ENCODE peak calls at places on chromosomes 1 and 21, in five cellular contexts. D is A673, W is sigmoid colon, A is psoas muscle, F is ovary. X is an unnamed sample. For H3K36me3 and H3K4me1, the result is how much of the 10 kb centered on the place peaks cover.

GRCh38 chr21:33266784-33267135 is 593 bp downstream of the IL10RB start:
- DNase-seq in W (no peak), D (no peak), F (no peak), A (no peak), X (peak)

GRCh38 chr1:85911742-85912141 is 203.5 kb upstream of the ZNHIT6 start:
- DNase-seq in F (no peak), D (peak), W (no peak), A (no peak), X (no peak)

GRCh38 chr1:243898278-243898677 is 48.2 kb upstream of the AKT3 start:
- DNase-seq in F (no peak), D (no peak), A (no peak), W (no peak), X (no peak)

GRCh38 chr1:212062832-212063438 is 27.4 kb downstream of the DTL start:
- DNase-seq in F (no peak), A (no peak), W (no peak), D (peak), X (peak)

GRCh38 chr1:182595641-182596240 is 6.7 kb upstream of the RNASEL start:
- DNase-seq in A (peak), W (peak), F (peak), D (peak), X (peak)

GRCh38 chr1:165717918-165718515 is 19.7 kb upstream of the ALDH9A1 start:
- DNase-seq in W (no peak), A (no peak), D (peak), F (no peak), X (peak)

GRCh38 chr1:74341702-74342339 is 106.6 kb downstream of the TNNI3K start:
- DNase-seq in F (no peak), W (no peak), D (no peak), A (no peak), X (no peak)

GRCh38 chr1:78165816-78166215 is 120.0 kb downstream of the GIPC2 start:
- DNase-seq in W (no peak), A (no peak), D (no peak), F (no peak), X (no peak)

GRCh38 chr1:226061793-226062557 is 541 bp upstream of the H3-3A start:
- DNase-seq in A (peak), W (peak), F (peak), D (peak), X (peak)

GRCh38 chr1:116835161-116835560 is 74.6 kb upstream of the PTGFRN start:
- DNase-seq in A (no peak), W (no peak), F (no peak), D (no peak), X (no peak)

GRCh38 chr1:20551945-20552727 is at the start of gene FAM43B:
- DNase-seq in D (peak), A (peak), F (no peak), W (peak), X (peak)

GRCh38 chr1:17289756-17290155 is 18.2 kb upstream of the PADI4 start:
- DNase-seq in A (no peak), W (no peak), D (peak), F (no peak), X (peak)

GRCh38 chr1:1124786-1125642 is 9.1 kb upstream of the C1orf159 start:
- DNase-seq in W (no peak), F (no peak), A (peak), D (no peak), X (no peak)

GRCh38 chr1:28313710-28314510 is 14.9 kb upstream of the MED18 start:
- DNase-seq in W (no peak), F (no peak), D (no peak), A (peak), X (peak)

GRCh38 chr1:90176530-90176929 is 181.6 kb downstream of the ZNF326 start:
- DNase-seq in A (no peak), F (no peak), W (no peak), D (no peak), X (no peak)

GRCh38 chr1:205484985-205485967 is 19.2 kb upstream of the CDK18 start:
- DNase-seq in D (peak), F (peak), W (peak), A (peak), X (peak)

GRCh38 chr1:226894826-226895225 is 24.4 kb downstream of the PSEN2 start:
- DNase-seq in F (no peak), W (no peak), D (no peak), A (no peak), X (no peak)

GRCh38 chr1:3679098-3679555 is 26.8 kb downstream of the TP73 start:
- DNase-seq in D (no peak), A (peak), F (no peak), W (no peak), X (no peak)

GRCh38 chr1:43349594-43350306 is 9.0 kb upstream of the CDC20 start:
- DNase-seq in A (no peak), W (peak), F (no peak), D (no peak), X (no peak)

GRCh38 chr1:98854137-98854536 is 150.5 kb downstream of the PLPPR5 start:
- DNase-seq in A (no peak), W (no peak), D (no peak), F (no peak), X (no peak)

GRCh38 chr1:182707116-182707515 is 22.7 kb upstream of the RGS8 start:
- DNase-seq in F (peak), A (no peak), W (no peak), D (no peak), X (peak)

GRCh38 chr1:210123924-210124589 is 108.5 kb upstream of the SERTAD4 start:
- DNase-seq in F (no peak), D (peak), A (no peak), W (no peak), X (peak)

GRCh38 chr1:68811806-68812205 is 314.9 kb upstream of the DEPDC1 start:
- DNase-seq in F (no peak), W (no peak), D (no peak), A (no peak), X (no peak)

GRCh38 chr1:24914226-24915069 is 15.6 kb downstream of the RUNX3 start:
- DNase-seq in A (no peak), W (no peak), F (no peak), D (no peak), X (no peak)

GRCh38 chr1:2606004-2606805 is 19.6 kb downstream of the PRXL2B start:
- DNase-seq in F (no peak), A (no peak), W (no peak), D (no peak), X (no peak)

GRCh38 chr1:65255088-65256050 is 54.0 kb upstream of the DNAJC6 start:
- DNase-seq in D (no peak), A (no peak), W (no peak), F (peak), X (peak)

GRCh38 chr1:200891774-200892157 is 2.9 kb upstream of the INAVA start:
- DNase-seq in A (no peak), F (no peak), D (no peak), W (peak), X (no peak)

GRCh38 chr1:92953491-92953890 is 7.8 kb downstream of the DIPK1A start:
- DNase-seq in A (no peak), F (no peak), D (no peak), W (no peak), X (no peak)

GRCh38 chr1:119799599-119800177 is 11.6 kb downstream of the REG4 start:
- DNase-seq in W (no peak), F (no peak), D (no peak), A (no peak), X (no peak)

GRCh38 chr1:173360478-173361063 is 116.6 kb upstream of the PRDX6 start:
- DNase-seq in F (no peak), D (no peak), A (no peak), W (no peak), X (no peak)

GRCh38 chr1:28437260-28437923 is 67.9 kb downstream of the PHACTR4 start:
- DNase-seq in A (peak), F (peak), D (peak), W (no peak), X (peak)

GRCh38 chr1:91891969-91892368 is 6.0 kb upstream of the TGFBR3 start:
- DNase-seq in D (peak), W (no peak), F (no peak), A (no peak), X (no peak)
- H3K4me3 ChIP-seq in D (no peak), W (no peak), F (no peak), A (no peak), X (peak)

GRCh38 chr21:28938726-28939125 is 54.0 kb downstream of the LTN1 start:
- DNase-seq in W (no peak), A (no peak), D (no peak), F (no peak), X (no peak)

GRCh38 chr21:28936036-28936435 is 56.6 kb downstream of the LTN1 start:
- DNase-seq in W (no peak), D (no peak), F (no peak), A (no peak), X (no peak)

GRCh38 chr21:28936721-28937120 is 56.0 kb downstream of the LTN1 start:
- DNase-seq in F (no peak), W (no peak), D (no peak), A (no peak), X (no peak)

GRCh38 chr21:28932717-28933116 is 60.0 kb downstream of the LTN1 start:
- DNase-seq in A (no peak), W (no peak), D (no peak), F (no peak), X (no peak)

DNA sequence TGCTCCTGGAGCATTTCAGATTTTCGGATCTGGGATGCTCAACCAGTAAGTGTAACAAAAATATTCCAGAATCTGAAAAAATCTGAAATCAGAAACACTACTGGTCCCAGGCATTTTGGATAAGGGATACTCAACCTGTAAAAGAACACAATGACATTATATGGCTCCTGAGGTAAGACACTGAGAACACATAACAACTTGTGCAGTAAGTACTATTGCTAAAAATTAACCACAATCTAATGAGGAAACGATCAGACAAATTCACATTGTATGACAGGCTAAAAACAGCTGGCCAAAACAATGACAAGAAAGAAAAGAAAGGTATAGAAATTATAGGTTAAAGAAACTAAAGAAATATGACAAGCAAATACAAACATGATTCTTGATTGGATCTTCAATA is 54.9 kb downstream of the LTN1 start:
- DNase-seq in W (no peak), D (no peak), A (no peak), F (no peak), X (no peak)
- H3K36me3 ChIP-seq in W (under half), D (under half), A (under half), F (under half), X (under half)

DNA sequence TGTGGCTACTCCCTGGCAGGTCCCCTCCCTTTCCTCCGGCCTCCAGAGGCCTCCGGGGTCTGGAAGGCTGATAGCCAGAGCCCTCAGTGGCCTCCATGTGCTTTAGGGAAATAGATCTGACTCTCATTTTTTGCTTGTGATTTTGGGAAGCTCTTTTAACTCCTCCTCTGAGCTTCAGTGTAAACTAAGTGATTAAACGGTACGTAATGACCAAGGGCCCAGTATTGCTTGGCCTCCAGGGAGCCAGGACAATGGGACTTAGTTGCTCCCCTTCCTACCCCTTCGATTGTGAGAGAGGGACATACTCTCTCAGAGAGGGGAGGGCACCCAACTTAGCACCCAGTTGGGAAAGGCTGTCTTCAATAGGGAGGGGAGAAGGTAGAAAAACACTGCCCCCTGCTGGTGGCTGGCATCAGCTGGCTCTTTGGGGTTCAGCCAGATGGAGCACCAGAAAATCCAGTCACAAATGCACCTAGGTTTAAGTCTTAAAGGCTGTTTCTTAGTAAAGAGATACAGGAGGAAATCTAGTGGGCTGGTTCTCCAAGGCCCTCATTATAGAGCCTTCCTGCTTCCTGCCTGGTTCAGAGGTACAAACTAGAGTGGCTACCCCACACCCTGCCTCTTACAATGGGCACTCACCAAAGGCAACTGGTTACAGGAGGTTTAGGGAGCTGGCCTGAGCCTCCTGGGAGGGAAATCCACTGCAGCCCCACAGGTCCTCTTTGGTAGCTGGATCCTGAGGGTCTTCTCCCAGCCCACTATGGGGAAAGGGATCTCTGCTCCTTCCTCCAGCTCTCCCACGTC is 28.6 kb downstream of the EIF2D start:
- DNase-seq in D (peak), A (peak), W (peak), F (peak), X (peak)
- H3K4me1 ChIP-seq in D (under half), A (under half), W (under half), F (under half), X (under half)

DNA sequence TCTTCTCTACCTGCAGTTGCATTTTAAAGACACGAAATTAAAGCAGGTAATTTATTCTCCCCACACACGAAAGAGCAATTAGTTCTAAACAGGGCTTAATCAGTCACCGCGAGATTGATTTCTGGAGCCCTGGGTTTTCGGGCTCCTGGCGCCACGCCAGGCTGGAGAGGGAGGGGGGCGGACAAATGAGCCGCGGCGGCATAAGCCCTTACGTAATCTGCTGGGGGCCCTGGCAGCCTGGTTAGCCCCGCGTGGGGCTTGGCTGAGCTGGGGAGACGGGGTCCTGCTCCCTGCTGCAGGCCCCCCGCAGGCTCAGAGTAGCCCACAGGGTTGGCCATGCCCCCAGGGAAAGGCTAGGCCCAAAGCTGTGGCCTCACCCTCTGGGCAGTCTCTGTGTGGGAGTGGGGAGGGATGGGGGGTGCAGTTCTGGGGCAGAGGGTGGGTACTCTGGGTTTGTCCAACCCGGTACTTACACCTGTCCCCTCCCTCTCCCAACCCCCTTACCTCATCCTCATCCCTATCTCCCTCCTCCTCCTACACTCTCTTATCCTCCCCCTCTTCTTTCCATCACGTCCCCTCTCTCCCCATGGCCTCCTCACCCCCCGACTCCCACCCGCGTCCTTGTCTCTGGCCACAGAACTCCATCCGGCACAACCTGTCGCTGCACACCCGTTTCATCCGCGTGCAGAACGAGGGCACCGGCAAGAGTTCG is 19.9 kb downstream of the FOXO6 start:
- DNase-seq in F (peak), W (peak), A (peak), D (peak), X (no peak)
- H3K4me3 ChIP-seq in F (peak), W (peak), A (peak), D (peak), X (peak)

X was measured in adipocyte.